ENCODE peak calls at places on chromosomes 11 and 22, in eight cellular contexts. One of them, this sample, is unnamed.

GRCh38 chr11:8082391-8083087 is 1.5 kb downstream of the TUB start:
- DNase-seq in activated CD4-positive, alpha-beta T cell treated with anti-CD3 and anti-CD28 coated beads for 48 hours: no peak
- DNase-seq in PC-9: no peak
- DNase-seq in tibial nerve: no peak
- DNase-seq in cardiac muscle cell: no peak
- DNase-seq in NCI-H1092 treated with DMSO at 0.1 percent for 48 hours: no peak
- DNase-seq in mesothelial cell of epicardium: no peak
- DNase-seq in omental fat pad: no peak
- DNase-seq in this sample: no peak

GRCh38 chr11:24267015-24267414 is 229.8 kb upstream of the LUZP2 start:
- DNase-seq in activated CD4-positive, alpha-beta T cell treated with anti-CD3 and anti-CD28 coated beads for 48 hours: no peak
- DNase-seq in PC-9: no peak
- DNase-seq in tibial nerve: no peak
- DNase-seq in cardiac muscle cell: no peak
- DNase-seq in NCI-H1092 treated with DMSO at 0.1 percent for 48 hours: no peak
- DNase-seq in mesothelial cell of epicardium: no peak
- DNase-seq in omental fat pad: no peak
- DNase-seq in this sample: no peak

GRCh38 chr11:68775951-68776388 is 24.6 kb upstream of the TESMIN start:
- DNase-seq in activated CD4-positive, alpha-beta T cell treated with anti-CD3 and anti-CD28 coated beads for 48 hours: no peak
- DNase-seq in PC-9: peak
- DNase-seq in tibial nerve: no peak
- DNase-seq in cardiac muscle cell: no peak
- DNase-seq in NCI-H1092 treated with DMSO at 0.1 percent for 48 hours: no peak
- DNase-seq in mesothelial cell of epicardium: no peak
- DNase-seq in omental fat pad: no peak
- DNase-seq in this sample: no peak

GRCh38 chr11:76750746-76751145 is 32.4 kb upstream of the TSKU start:
- DNase-seq in activated CD4-positive, alpha-beta T cell treated with anti-CD3 and anti-CD28 coated beads for 48 hours: no peak
- DNase-seq in PC-9: no peak
- DNase-seq in tibial nerve: no peak
- DNase-seq in cardiac muscle cell: no peak
- DNase-seq in NCI-H1092 treated with DMSO at 0.1 percent for 48 hours: no peak
- DNase-seq in mesothelial cell of epicardium: no peak
- DNase-seq in omental fat pad: no peak
- DNase-seq in this sample: no peak

GRCh38 chr11:72577271-72577681 is 96.9 kb downstream of the PDE2A start:
- DNase-seq in activated CD4-positive, alpha-beta T cell treated with anti-CD3 and anti-CD28 coated beads for 48 hours: no peak
- DNase-seq in PC-9: no peak
- DNase-seq in tibial nerve: no peak
- DNase-seq in cardiac muscle cell: no peak
- DNase-seq in NCI-H1092 treated with DMSO at 0.1 percent for 48 hours: no peak
- DNase-seq in mesothelial cell of epicardium: no peak
- DNase-seq in omental fat pad: no peak
- DNase-seq in this sample: no peak

GRCh38 chr11:61131186-61131585 is 28.9 kb downstream of the CD5 start:
- DNase-seq in activated CD4-positive, alpha-beta T cell treated with anti-CD3 and anti-CD28 coated beads for 48 hours: no peak
- DNase-seq in PC-9: no peak
- DNase-seq in tibial nerve: no peak
- DNase-seq in cardiac muscle cell: no peak
- DNase-seq in NCI-H1092 treated with DMSO at 0.1 percent for 48 hours: no peak
- DNase-seq in mesothelial cell of epicardium: no peak
- DNase-seq in omental fat pad: no peak
- DNase-seq in this sample: no peak

GRCh38 chr11:34890812-34891211 is 25.4 kb downstream of the APIP start:
- DNase-seq in activated CD4-positive, alpha-beta T cell treated with anti-CD3 and anti-CD28 coated beads for 48 hours: no peak
- DNase-seq in PC-9: no peak
- DNase-seq in tibial nerve: no peak
- DNase-seq in cardiac muscle cell: peak
- DNase-seq in NCI-H1092 treated with DMSO at 0.1 percent for 48 hours: peak
- DNase-seq in mesothelial cell of epicardium: no peak
- DNase-seq in omental fat pad: no peak
- DNase-seq in this sample: no peak

GRCh38 chr22:24230911-24231656 is 13.8 kb downstream of the GGT5 start:
- DNase-seq in activated CD4-positive, alpha-beta T cell treated with anti-CD3 and anti-CD28 coated beads for 48 hours: peak
- DNase-seq in PC-9: no peak
- DNase-seq in tibial nerve: no peak
- DNase-seq in cardiac muscle cell: no peak
- DNase-seq in NCI-H1092 treated with DMSO at 0.1 percent for 48 hours: peak
- DNase-seq in mesothelial cell of epicardium: no peak
- DNase-seq in omental fat pad: no peak
- DNase-seq in this sample: no peak

GRCh38 chr11:130571947-130572584 is 123.6 kb downstream of the ADAMTS15 start:
- DNase-seq in activated CD4-positive, alpha-beta T cell treated with anti-CD3 and anti-CD28 coated beads for 48 hours: no peak
- DNase-seq in PC-9: no peak
- DNase-seq in tibial nerve: no peak
- DNase-seq in cardiac muscle cell: no peak
- DNase-seq in NCI-H1092 treated with DMSO at 0.1 percent for 48 hours: no peak
- DNase-seq in mesothelial cell of epicardium: no peak
- DNase-seq in omental fat pad: no peak
- DNase-seq in this sample: no peak

GRCh38 chr11:35367491-35367890 is 51.9 kb downstream of the SLC1A2 start:
- DNase-seq in activated CD4-positive, alpha-beta T cell treated with anti-CD3 and anti-CD28 coated beads for 48 hours: no peak
- DNase-seq in PC-9: no peak
- DNase-seq in tibial nerve: no peak
- DNase-seq in cardiac muscle cell: peak
- DNase-seq in NCI-H1092 treated with DMSO at 0.1 percent for 48 hours: no peak
- DNase-seq in mesothelial cell of epicardium: no peak
- DNase-seq in omental fat pad: no peak
- DNase-seq in this sample: no peak

GRCh38 chr11:62921573-62922188 is 518 bp upstream of the CHRM1 start:
- DNase-seq in activated CD4-positive, alpha-beta T cell treated with anti-CD3 and anti-CD28 coated beads for 48 hours: no peak
- DNase-seq in PC-9: peak
- DNase-seq in tibial nerve: no peak
- DNase-seq in cardiac muscle cell: peak
- DNase-seq in NCI-H1092 treated with DMSO at 0.1 percent for 48 hours: peak
- DNase-seq in mesothelial cell of epicardium: peak
- DNase-seq in omental fat pad: no peak
- DNase-seq in this sample: no peak

GRCh38 chr11:128735935-128736610 is 42.2 kb downstream of the FLI1 start:
- DNase-seq in activated CD4-positive, alpha-beta T cell treated with anti-CD3 and anti-CD28 coated beads for 48 hours: peak
- DNase-seq in PC-9: no peak
- DNase-seq in tibial nerve: no peak
- DNase-seq in cardiac muscle cell: no peak
- DNase-seq in NCI-H1092 treated with DMSO at 0.1 percent for 48 hours: no peak
- DNase-seq in mesothelial cell of epicardium: no peak
- DNase-seq in omental fat pad: no peak
- DNase-seq in this sample: no peak

GRCh38 chr11:79285756-79286155 is 155.1 kb downstream of the TENM4 start:
- DNase-seq in activated CD4-positive, alpha-beta T cell treated with anti-CD3 and anti-CD28 coated beads for 48 hours: no peak
- DNase-seq in PC-9: no peak
- DNase-seq in tibial nerve: no peak
- DNase-seq in cardiac muscle cell: peak
- DNase-seq in NCI-H1092 treated with DMSO at 0.1 percent for 48 hours: no peak
- DNase-seq in mesothelial cell of epicardium: no peak
- DNase-seq in omental fat pad: no peak
- DNase-seq in this sample: no peak

GRCh38 chr11:3157381-3158130 is 7.6 kb downstream of the OSBPL5 start:
- DNase-seq in activated CD4-positive, alpha-beta T cell treated with anti-CD3 and anti-CD28 coated beads for 48 hours: no peak
- DNase-seq in PC-9: peak
- DNase-seq in tibial nerve: no peak
- DNase-seq in cardiac muscle cell: no peak
- DNase-seq in NCI-H1092 treated with DMSO at 0.1 percent for 48 hours: no peak
- DNase-seq in mesothelial cell of epicardium: no peak
- DNase-seq in omental fat pad: no peak
- DNase-seq in this sample: no peak

GRCh38 chr11:41498726-41499125 is 39.3 kb upstream of the LRRC4C start:
- DNase-seq in activated CD4-positive, alpha-beta T cell treated with anti-CD3 and anti-CD28 coated beads for 48 hours: no peak
- DNase-seq in PC-9: no peak
- DNase-seq in tibial nerve: no peak
- DNase-seq in cardiac muscle cell: peak
- DNase-seq in NCI-H1092 treated with DMSO at 0.1 percent for 48 hours: no peak
- DNase-seq in mesothelial cell of epicardium: no peak
- DNase-seq in omental fat pad: no peak
- DNase-seq in this sample: no peak

GRCh38 chr11:83033972-83034672 is 37.6 kb downstream of the RAB30 start:
- DNase-seq in activated CD4-positive, alpha-beta T cell treated with anti-CD3 and anti-CD28 coated beads for 48 hours: no peak
- DNase-seq in PC-9: peak
- DNase-seq in tibial nerve: peak
- DNase-seq in cardiac muscle cell: peak
- DNase-seq in NCI-H1092 treated with DMSO at 0.1 percent for 48 hours: no peak
- DNase-seq in mesothelial cell of epicardium: no peak
- DNase-seq in omental fat pad: no peak
- DNase-seq in this sample: peak

This sample was measured in breast epithelium.